ENCODE peak calls at places on chromosomes 16 and 17, in six cellular contexts. A, F, H, S, R and X are unnamed samples.

GRCh38 chr16:22282254-22282892 is 14.8 kb upstream of the POLR3E start:
- DNase-seq in R (no peak), H (no peak), S (no peak), F (no peak), A (no peak), X (no peak)

GRCh38 chr17:50604470-50604869 is 30.2 kb upstream of the ABCC3 start:
- DNase-seq in F (peak), A (peak), R (no peak), H (no peak), S (no peak), X (peak)

GRCh38 chr17:19418312-19418992 is 7.4 kb downstream of the RNF112 start:
- DNase-seq in A (peak), R (peak), F (no peak), S (no peak), H (no peak), X (peak)

GRCh38 chr16:89903908-89904515 is 14.7 kb upstream of the MC1R start:
- DNase-seq in H (no peak), F (no peak), S (no peak), R (no peak), A (no peak), X (no peak)

GRCh38 chr17:4577386-4577993 is 6.8 kb upstream of the SMTNL2 start:
- DNase-seq in H (no peak), R (no peak), F (no peak), S (no peak), A (no peak), X (no peak)

GRCh38 chr16:70573451-70574121 is 50.0 kb downstream of the SF3B3 start:
- DNase-seq in H (no peak), S (no peak), A (peak), R (no peak), F (peak), X (peak)

GRCh38 chr17:48477235-48477634 is 47.2 kb upstream of the SKAP1 start:
- DNase-seq in R (no peak), A (no peak), S (no peak), F (no peak), H (no peak), X (no peak)

GRCh38 chr17:10803350-10803749 is 549 bp downstream of the TMEM238L start:
- DNase-seq in R (no peak), F (no peak), H (no peak), A (no peak), S (no peak), X (no peak)

GRCh38 chr16:882256-882655 is 81.7 kb upstream of the GNG13 start:
- DNase-seq in F (no peak), A (no peak), R (no peak), S (peak), H (no peak), X (no peak)

GRCh38 chr17:66673668-66674276 is 161.1 kb upstream of the CACNG5 start:
- DNase-seq in H (peak), A (peak), R (peak), F (peak), S (no peak), X (peak)

GRCh38 chr17:77829871-77830799 is 128.4 kb upstream of the TNRC6C start:
- DNase-seq in S (peak), A (peak), R (no peak), F (no peak), H (peak), X (peak)

GRCh38 chr17:56978441-56979090 is 635 bp downstream of the SCPEP1 start:
- DNase-seq in F (no peak), S (no peak), R (peak), H (no peak), A (peak), X (no peak)

GRCh38 chr16:84508502-84508901 is 4.0 kb upstream of the MEAK7 start:
- DNase-seq in A (no peak), F (no peak), H (no peak), S (peak), R (no peak), X (no peak)

GRCh38 chr17:78805301-78805700 is 23.2 kb upstream of the CYTH1 start:
- DNase-seq in R (no peak), F (no peak), S (no peak), A (no peak), H (no peak), X (no peak)

GRCh38 chr16:48353565-48354163 is 31.5 kb downstream of the SIAH1 start:
- DNase-seq in R (peak), A (peak), F (peak), H (peak), S (no peak), X (peak)

GRCh38 chr17:35087731-35088646 is 24.5 kb upstream of the RFFL start:
- DNase-seq in R (peak), H (no peak), F (no peak), A (peak), S (peak), X (no peak)

GRCh38 chr17:64974750-64975317 is 55.6 kb upstream of the LRRC37A3 start:
- DNase-seq in R (no peak), F (no peak), A (no peak), S (no peak), H (no peak), X (no peak)

GRCh38 chr16:69381231-69381630 is 4.6 kb downstream of the TERF2 start:
- DNase-seq in S (no peak), F (no peak), R (no peak), H (no peak), A (no peak), X (no peak)

GRCh38 chr16:74899786-74900185 is 85.1 kb downstream of the WDR59 start:
- DNase-seq in A (no peak), F (no peak), H (no peak), S (no peak), R (no peak), X (no peak)

GRCh38 chr17:15917439-15918027 is 27.4 kb upstream of the ADORA2B start:
- DNase-seq in R (no peak), A (no peak), F (no peak), H (no peak), S (no peak), X (no peak)

GRCh38 chr17:82974136-82974952 is 105.1 kb upstream of the METRNL start:
- DNase-seq in F (no peak), A (no peak), S (no peak), H (no peak), R (no peak), X (no peak)

GRCh38 chr17:45170280-45170975 is 8.8 kb downstream of the HEXIM2 start:
- DNase-seq in A (no peak), F (no peak), S (no peak), R (no peak), H (no peak), X (no peak)
- TF ChIP-seq CTCF in A (no peak), F (no peak), S (no peak), R (no peak), H (no peak), X (no peak)

DNA sequence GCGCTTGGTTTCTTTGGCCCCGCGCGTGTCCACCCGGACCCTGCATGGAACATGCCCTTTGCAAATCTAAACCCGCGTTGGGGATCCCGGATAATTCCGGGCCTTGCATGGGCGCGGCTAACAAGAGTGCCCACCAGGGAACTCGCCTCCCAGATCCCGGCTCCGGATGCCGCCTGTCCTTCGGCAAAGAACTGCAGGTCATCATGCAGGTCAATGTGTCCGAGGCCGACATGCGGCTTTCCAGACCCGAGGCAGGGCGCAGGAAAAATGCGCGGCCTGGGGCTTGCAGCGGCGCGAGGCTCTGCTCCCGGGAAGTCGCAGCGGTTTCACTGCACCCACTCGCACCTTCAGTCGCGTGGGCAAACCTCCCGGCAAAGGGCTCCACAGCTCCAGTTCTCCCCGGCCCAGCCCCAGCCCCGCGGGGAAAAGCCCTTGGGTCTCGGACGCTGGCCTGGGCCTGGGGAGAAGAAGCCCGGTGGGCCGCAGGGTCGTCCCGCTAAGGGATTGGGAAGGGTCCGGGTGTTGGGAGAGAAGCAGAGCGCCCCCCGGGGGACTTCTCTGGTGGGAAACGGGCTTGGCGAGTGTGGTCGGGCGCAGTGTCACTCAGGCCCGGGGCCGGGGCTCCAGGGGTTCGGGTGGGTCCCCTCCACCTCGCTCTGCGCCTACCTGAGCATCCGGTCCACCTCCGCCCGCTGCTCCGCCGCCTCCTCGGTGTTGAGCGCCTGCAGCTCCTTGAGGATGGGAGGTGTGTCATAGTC is 805 bp downstream of the HNF1B start:
- DNase-seq in H (peak), A (no peak), S (peak), F (no peak), R (no peak), X (no peak)
- H3K4me3 ChIP-seq in H (peak), A (no peak), S (peak), F (no peak), R (no peak), X (no peak)

DNA sequence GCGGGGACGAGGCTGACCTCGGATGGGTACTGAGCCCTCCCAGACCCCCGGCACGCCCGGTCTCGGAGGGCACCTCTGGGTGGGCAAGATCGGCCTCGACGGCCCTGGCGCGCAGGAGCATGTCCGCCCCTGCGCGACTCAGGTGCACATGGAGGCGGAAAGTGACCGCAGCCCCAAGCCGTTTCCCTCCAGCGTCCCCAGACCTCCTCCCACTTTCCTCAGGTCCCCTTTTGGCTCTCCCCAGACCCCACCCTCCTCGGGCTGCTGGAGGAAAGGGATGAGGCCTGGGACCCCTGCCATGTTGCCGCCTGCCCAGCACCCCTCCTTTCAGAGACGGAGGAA is 10.0 kb downstream of the RPL19 start:
- DNase-seq in H (no peak), R (no peak), S (no peak), F (no peak), A (no peak), X (no peak)
- TF ChIP-seq CTCF in H (no peak), R (no peak), S (no peak), F (no peak), A (no peak), X (no peak)

GRCh38 chr16:67395458-67396158 is 2.3 kb upstream of the TPPP3 start:
- DNase-seq in R (no peak), S (peak), H (peak), A (no peak), F (no peak), X (no peak)
- H3K4me3 ChIP-seq in R (no peak), S (no peak), H (peak), A (no peak), F (no peak), X (no peak)